ENCODE peak calls at places on chromosomes 4 and X, in six cellular contexts. One of them, this sample, is unnamed.
A peak's percentile ranks its signal among the peaks of the same experiment; 100 is the strongest.

GRCh38 chr4:183852910-183853555 is 52.1 kb upstream of the STOX2 start:
- DNase-seq in suprapubic skin: no peak
- DNase-seq in IMR-90: no peak
- DNase-seq in HFFc6: no peak
- DNase-seq in CD4-positive, alpha-beta T cell: no peak
- DNase-seq in activated B cell treated with CpG ODN at 0.5 μM for 24 hours: no peak
- DNase-seq in this sample: no peak

GRCh38 chrX:133437356-133437755 is 22.1 kb upstream of the GPC4 start:
- DNase-seq in HFFc6: no peak
- DNase-seq in activated B cell treated with CpG ODN at 0.5 μM for 24 hours: no peak
- DNase-seq in CD4-positive, alpha-beta T cell: no peak
- DNase-seq in suprapubic skin: no peak
- DNase-seq in IMR-90: no peak
- DNase-seq in this sample: no peak

GRCh38 chr4:7240341-7240740 is 48.0 kb downstream of the SORCS2 start:
- DNase-seq in IMR-90: no peak
- DNase-seq in suprapubic skin: no peak
- DNase-seq in activated B cell treated with CpG ODN at 0.5 μM for 24 hours: no peak
- DNase-seq in HFFc6: no peak
- DNase-seq in CD4-positive, alpha-beta T cell: no peak
- DNase-seq in this sample: no peak

GRCh38 chrX:81378550-81378949 is 176.6 kb downstream of the SH3BGRL start:
- DNase-seq in suprapubic skin: no peak
- DNase-seq in activated B cell treated with CpG ODN at 0.5 μM for 24 hours: no peak
- DNase-seq in HFFc6: no peak
- DNase-seq in CD4-positive, alpha-beta T cell: no peak
- DNase-seq in IMR-90: no peak
- DNase-seq in this sample: no peak

GRCh38 chrX:130772313-130773140 is 130.5 kb downstream of the ENOX2 start:
- DNase-seq in HFFc6: peak; percentile 79
- DNase-seq in CD4-positive, alpha-beta T cell: no peak
- DNase-seq in IMR-90: peak; percentile 73
- DNase-seq in activated B cell treated with CpG ODN at 0.5 μM for 24 hours: no peak
- DNase-seq in suprapubic skin: no peak
- DNase-seq in this sample: no peak

GRCh38 chrX:148670277-148670676 is 169.9 kb downstream of the AFF2 start:
- DNase-seq in suprapubic skin: no peak
- DNase-seq in IMR-90: no peak
- DNase-seq in HFFc6: no peak
- DNase-seq in activated B cell treated with CpG ODN at 0.5 μM for 24 hours: no peak
- DNase-seq in CD4-positive, alpha-beta T cell: no peak
- DNase-seq in this sample: no peak

GRCh38 chr4:73573794-73574528 is 46.3 kb downstream of the RASSF6 start:
- DNase-seq in suprapubic skin: peak; percentile 58
- DNase-seq in HFFc6: peak; percentile 33
- DNase-seq in CD4-positive, alpha-beta T cell: no peak
- DNase-seq in activated B cell treated with CpG ODN at 0.5 μM for 24 hours: peak; percentile 17
- DNase-seq in IMR-90: peak; percentile 82
- DNase-seq in this sample: peak; percentile 70

GRCh38 chrX:43559643-43560042 is 96.5 kb upstream of the MAOA start:
- DNase-seq in activated B cell treated with CpG ODN at 0.5 μM for 24 hours: peak; percentile 13
- DNase-seq in suprapubic skin: peak; percentile 55
- DNase-seq in IMR-90: peak; percentile 2
- DNase-seq in HFFc6: no peak
- DNase-seq in CD4-positive, alpha-beta T cell: peak; percentile 1
- DNase-seq in this sample: no peak

GRCh38 chr4:188812644-188813043 is 673.4 kb downstream of the TRIML1 start:
- DNase-seq in IMR-90: no peak
- DNase-seq in suprapubic skin: no peak
- DNase-seq in CD4-positive, alpha-beta T cell: no peak
- DNase-seq in HFFc6: no peak
- DNase-seq in activated B cell treated with CpG ODN at 0.5 μM for 24 hours: no peak
- DNase-seq in this sample: no peak

GRCh38 chr4:42673084-42673429 is 16.2 kb upstream of the ATP8A1 start:
- DNase-seq in IMR-90: no peak
- DNase-seq in CD4-positive, alpha-beta T cell: no peak
- DNase-seq in activated B cell treated with CpG ODN at 0.5 μM for 24 hours: no peak
- DNase-seq in HFFc6: no peak
- DNase-seq in suprapubic skin: no peak
- DNase-seq in this sample: no peak

GRCh38 chrX:15946783-15947550 is 92.4 kb upstream of the AP1S2 start:
- DNase-seq in IMR-90: peak; percentile 86
- DNase-seq in activated B cell treated with CpG ODN at 0.5 μM for 24 hours: no peak
- DNase-seq in HFFc6: peak; percentile 84
- DNase-seq in suprapubic skin: no peak
- DNase-seq in CD4-positive, alpha-beta T cell: no peak
- DNase-seq in this sample: no peak

GRCh38 chr4:53576676-53577372 is 14.5 kb downstream of the LNX1 start:
- DNase-seq in IMR-90: peak; percentile 90
- DNase-seq in suprapubic skin: no peak
- DNase-seq in HFFc6: peak; percentile 61
- DNase-seq in activated B cell treated with CpG ODN at 0.5 μM for 24 hours: no peak
- DNase-seq in CD4-positive, alpha-beta T cell: no peak
- DNase-seq in this sample: no peak

GRCh38 chr4:20313237-20314030 is 61.7 kb downstream of the SLIT2 start:
- DNase-seq in suprapubic skin: no peak
- DNase-seq in CD4-positive, alpha-beta T cell: no peak
- DNase-seq in activated B cell treated with CpG ODN at 0.5 μM for 24 hours: no peak
- DNase-seq in HFFc6: no peak
- DNase-seq in IMR-90: no peak
- DNase-seq in this sample: no peak

GRCh38 chr4:108240356-108240755 is 71.6 kb upstream of the LEF1 start:
- DNase-seq in HFFc6: no peak
- DNase-seq in IMR-90: peak; percentile 5
- DNase-seq in suprapubic skin: no peak
- DNase-seq in activated B cell treated with CpG ODN at 0.5 μM for 24 hours: no peak
- DNase-seq in CD4-positive, alpha-beta T cell: no peak
- DNase-seq in this sample: no peak

GRCh38 chr4:145938618-145939177 is at the start of gene ZNF827:
- DNase-seq in activated B cell treated with CpG ODN at 0.5 μM for 24 hours: peak; percentile 41
- DNase-seq in CD4-positive, alpha-beta T cell: peak; percentile 64
- DNase-seq in suprapubic skin: peak; percentile 67
- DNase-seq in IMR-90: peak; percentile 74
- DNase-seq in HFFc6: peak; percentile 84
- DNase-seq in this sample: peak; percentile 74

GRCh38 chr4:134200811-134201215 is 776 bp downstream of the PABPC4L start:
- DNase-seq in CD4-positive, alpha-beta T cell: no peak
- DNase-seq in HFFc6: no peak
- DNase-seq in suprapubic skin: peak; percentile 48
- DNase-seq in activated B cell treated with CpG ODN at 0.5 μM for 24 hours: no peak
- DNase-seq in IMR-90: no peak
- DNase-seq in this sample: no peak

GRCh38 chrX:13899607-13900006 is 82.7 kb upstream of the GPM6B start:
- DNase-seq in activated B cell treated with CpG ODN at 0.5 μM for 24 hours: no peak
- DNase-seq in IMR-90: peak; percentile 97
- DNase-seq in suprapubic skin: no peak
- DNase-seq in CD4-positive, alpha-beta T cell: no peak
- DNase-seq in HFFc6: peak; percentile 5
- DNase-seq in this sample: no peak

GRCh38 chrX:129478516-129478915 is 44.8 kb downstream of the SMARCA1 start:
- DNase-seq in IMR-90: peak; percentile 69
- DNase-seq in HFFc6: peak; percentile 21
- DNase-seq in activated B cell treated with CpG ODN at 0.5 μM for 24 hours: no peak
- DNase-seq in CD4-positive, alpha-beta T cell: no peak
- DNase-seq in suprapubic skin: no peak
- DNase-seq in this sample: no peak

GRCh38 chr4:104966349-104967033 is 180.2 kb upstream of the TET2 start:
- DNase-seq in HFFc6: no peak
- DNase-seq in IMR-90: no peak
- DNase-seq in activated B cell treated with CpG ODN at 0.5 μM for 24 hours: no peak
- DNase-seq in suprapubic skin: no peak
- DNase-seq in CD4-positive, alpha-beta T cell: no peak
- DNase-seq in this sample: no peak

GRCh38 chr4:138673053-138673452 is 342.5 kb upstream of the NOCT start:
- DNase-seq in suprapubic skin: no peak
- DNase-seq in CD4-positive, alpha-beta T cell: no peak
- DNase-seq in IMR-90: peak; percentile 15
- DNase-seq in HFFc6: no peak
- DNase-seq in activated B cell treated with CpG ODN at 0.5 μM for 24 hours: no peak
- DNase-seq in this sample: no peak

GRCh38 chr4:140300271-140300970 is 73.0 kb upstream of the SCOC start:
- DNase-seq in HFFc6: peak; percentile 66
- DNase-seq in activated B cell treated with CpG ODN at 0.5 μM for 24 hours: no peak
- DNase-seq in suprapubic skin: no peak
- DNase-seq in IMR-90: peak; percentile 87
- DNase-seq in CD4-positive, alpha-beta T cell: no peak
- DNase-seq in this sample: no peak

DNA sequence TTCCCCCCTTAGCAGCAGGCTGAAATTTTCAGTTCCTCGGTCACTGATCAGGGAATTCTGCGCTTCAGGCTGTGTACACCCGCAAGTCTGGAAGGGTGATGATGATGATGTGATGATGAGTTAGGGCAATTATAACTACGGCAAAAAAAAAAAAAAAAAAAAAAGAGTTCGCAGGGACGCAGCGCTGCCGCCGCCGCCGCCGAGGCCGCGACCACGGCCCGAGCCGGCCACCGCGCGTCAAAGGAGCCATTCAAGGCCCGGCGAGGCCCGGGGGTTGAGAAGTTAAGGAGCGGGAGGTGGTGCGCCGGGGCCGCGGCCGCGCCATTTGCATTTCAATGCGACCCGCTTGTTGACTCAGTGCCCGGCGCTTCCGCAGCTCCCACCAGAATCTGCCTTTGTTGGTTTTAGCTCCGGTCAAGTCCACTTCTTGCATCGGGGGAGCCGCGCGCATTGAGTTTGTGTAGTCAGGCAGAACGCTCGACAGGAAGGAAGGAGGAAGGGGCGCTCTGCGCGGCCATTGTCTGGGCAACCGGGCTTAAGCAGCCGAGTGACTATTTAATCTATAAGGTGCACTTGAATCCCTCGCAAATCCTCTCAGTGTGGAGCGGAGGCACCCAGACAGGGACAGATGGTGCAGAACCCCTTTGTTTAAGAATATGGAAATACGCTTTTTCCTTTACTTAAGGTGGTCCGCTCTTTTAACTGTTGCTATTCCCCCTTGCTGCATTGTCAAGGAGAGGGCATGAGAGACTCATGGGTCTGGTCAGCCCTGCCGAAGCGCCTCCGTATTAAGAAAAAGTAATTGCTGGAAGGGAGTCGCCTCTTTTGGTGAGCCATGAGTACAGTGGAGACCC is 109.1 kb downstream of the SPRY1 start:
- DNase-seq in HFFc6: no peak
- DNase-seq in activated B cell treated with CpG ODN at 0.5 μM for 24 hours: peak; percentile 22
- DNase-seq in IMR-90: peak; percentile 61
- DNase-seq in CD4-positive, alpha-beta T cell: no peak
- DNase-seq in suprapubic skin: peak; percentile 70
- DNase-seq in this sample: peak; percentile 83
- TF ChIP-seq CTCF in HFFc6: no peak
- TF ChIP-seq CTCF in activated B cell treated with CpG ODN at 0.5 μM for 24 hours: no peak
- TF ChIP-seq CTCF in IMR-90: no peak
- TF ChIP-seq CTCF in CD4-positive, alpha-beta T cell: no peak
- TF ChIP-seq CTCF in suprapubic skin: no peak
- TF ChIP-seq CTCF in this sample: no peak

GRCh38 chr4:114519368-114519767 is 79.2 kb upstream of the UGT8 start:
- DNase-seq in suprapubic skin: no peak
- DNase-seq in CD4-positive, alpha-beta T cell: no peak
- DNase-seq in HFFc6: no peak
- DNase-seq in IMR-90: no peak
- DNase-seq in activated B cell treated with CpG ODN at 0.5 μM for 24 hours: no peak
- DNase-seq in this sample: no peak
- TF ChIP-seq CTCF in suprapubic skin: no peak
- TF ChIP-seq CTCF in CD4-positive, alpha-beta T cell: no peak
- TF ChIP-seq CTCF in HFFc6: no peak
- TF ChIP-seq CTCF in IMR-90: no peak
- TF ChIP-seq CTCF in activated B cell treated with CpG ODN at 0.5 μM for 24 hours: no peak
- TF ChIP-seq CTCF in this sample: no peak

DNA sequence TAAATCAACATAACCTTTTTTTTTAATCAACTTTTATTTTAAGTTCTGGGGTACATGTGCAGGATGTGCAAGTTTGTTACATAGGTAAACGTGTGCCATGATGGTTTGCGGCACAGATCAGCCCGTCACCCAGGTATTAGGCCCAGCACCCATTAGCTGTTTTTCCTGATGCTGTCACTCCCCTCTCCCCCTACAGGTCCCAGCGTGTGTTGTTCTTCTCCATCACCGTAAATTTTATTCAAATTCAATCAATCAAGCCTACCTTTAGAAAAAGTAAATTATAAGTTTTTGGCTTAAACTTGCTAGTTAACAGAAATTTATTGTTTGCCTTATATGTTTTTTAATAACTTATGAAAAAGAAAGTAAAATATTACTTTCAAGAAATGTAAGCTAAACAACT is 25.9 kb downstream of the TIGD2 start:
- DNase-seq in HFFc6: no peak
- DNase-seq in CD4-positive, alpha-beta T cell: no peak
- DNase-seq in activated B cell treated with CpG ODN at 0.5 μM for 24 hours: no peak
- DNase-seq in IMR-90: no peak
- DNase-seq in suprapubic skin: no peak
- DNase-seq in this sample: no peak
- TF ChIP-seq CTCF in HFFc6: no peak
- TF ChIP-seq CTCF in CD4-positive, alpha-beta T cell: no peak
- TF ChIP-seq CTCF in activated B cell treated with CpG ODN at 0.5 μM for 24 hours: no peak
- TF ChIP-seq CTCF in IMR-90: no peak
- TF ChIP-seq CTCF in suprapubic skin: no peak
- TF ChIP-seq CTCF in this sample: peak; percentile 38

GRCh38 chr4:8664031-8664805 is 71.7 kb downstream of the CPZ start:
- DNase-seq in CD4-positive, alpha-beta T cell: no peak
- DNase-seq in suprapubic skin: no peak
- DNase-seq in IMR-90: no peak
- DNase-seq in activated B cell treated with CpG ODN at 0.5 μM for 24 hours: no peak
- DNase-seq in HFFc6: no peak
- DNase-seq in this sample: no peak

GRCh38 chr4:8665406-8666360 is 73.1 kb downstream of the CPZ start:
- DNase-seq in CD4-positive, alpha-beta T cell: no peak
- DNase-seq in suprapubic skin: no peak
- DNase-seq in activated B cell treated with CpG ODN at 0.5 μM for 24 hours: no peak
- DNase-seq in HFFc6: no peak
- DNase-seq in IMR-90: peak; percentile 5
- DNase-seq in this sample: no peak

GRCh38 chr4:8662776-8663175 is 70.2 kb downstream of the CPZ start:
- DNase-seq in IMR-90: no peak
- DNase-seq in suprapubic skin: no peak
- DNase-seq in activated B cell treated with CpG ODN at 0.5 μM for 24 hours: no peak
- DNase-seq in CD4-positive, alpha-beta T cell: no peak
- DNase-seq in HFFc6: no peak
- DNase-seq in this sample: no peak

GRCh38 chr4:8664976-8665375 is 72.4 kb downstream of the CPZ start:
- DNase-seq in CD4-positive, alpha-beta T cell: no peak
- DNase-seq in activated B cell treated with CpG ODN at 0.5 μM for 24 hours: no peak
- DNase-seq in suprapubic skin: no peak
- DNase-seq in IMR-90: no peak
- DNase-seq in HFFc6: no peak
- DNase-seq in this sample: no peak

GRCh38 chr4:8666581-8666980 is 74.0 kb downstream of the CPZ start:
- DNase-seq in suprapubic skin: no peak
- DNase-seq in activated B cell treated with CpG ODN at 0.5 μM for 24 hours: no peak
- DNase-seq in HFFc6: no peak
- DNase-seq in IMR-90: no peak
- DNase-seq in CD4-positive, alpha-beta T cell: no peak
- DNase-seq in this sample: no peak
- TF ChIP-seq CTCF in suprapubic skin: no peak
- TF ChIP-seq CTCF in activated B cell treated with CpG ODN at 0.5 μM for 24 hours: no peak
- TF ChIP-seq CTCF in HFFc6: no peak
- TF ChIP-seq CTCF in IMR-90: no peak
- TF ChIP-seq CTCF in CD4-positive, alpha-beta T cell: no peak
- TF ChIP-seq CTCF in this sample: no peak

GRCh38 chrX:70092247-70092646 is 30.0 kb downstream of the OTUD6A start:
- DNase-seq in activated B cell treated with CpG ODN at 0.5 μM for 24 hours: no peak
- DNase-seq in HFFc6: no peak
- DNase-seq in IMR-90: no peak
- DNase-seq in CD4-positive, alpha-beta T cell: no peak
- DNase-seq in suprapubic skin: no peak
- DNase-seq in this sample: no peak

GRCh38 chrX:70096052-70096451 is 33.8 kb downstream of the OTUD6A start:
- DNase-seq in suprapubic skin: no peak
- DNase-seq in IMR-90: peak; percentile 25
- DNase-seq in CD4-positive, alpha-beta T cell: no peak
- DNase-seq in HFFc6: peak; percentile 0
- DNase-seq in activated B cell treated with CpG ODN at 0.5 μM for 24 hours: no peak
- DNase-seq in this sample: no peak
- TF ChIP-seq CTCF in suprapubic skin: no peak
- TF ChIP-seq CTCF in IMR-90: peak; percentile 29
- TF ChIP-seq CTCF in CD4-positive, alpha-beta T cell: no peak
- TF ChIP-seq CTCF in HFFc6: peak; percentile 40
- TF ChIP-seq CTCF in activated B cell treated with CpG ODN at 0.5 μM for 24 hours: no peak
- TF ChIP-seq CTCF in this sample: no peak

This sample was measured in type B pancreatic cell.